ENCODE peak calls at places on chromosomes 5 and 9, in six cellular contexts. P is fibroblast of the aortic adventitia, T is HCT116, G is Panc1, W is Peyer's patch, O is fibroblast of pulmonary artery. E is an unnamed sample.

GRCh38 chr5:26388946-26389345 is 649.4 kb downstream of the CDH9 start:
- DNase-seq in W (no peak), T (no peak), O (no peak), P (no peak), G (no peak), E (no peak)

GRCh38 chr9:123438321-123438720 is 82.3 kb downstream of the CRB2 start:
- DNase-seq in T (no peak), O (peak), P (no peak), G (no peak), W (peak), E (no peak)

GRCh38 chr5:88660326-88660946 is 222.5 kb downstream of the MEF2C start:
- DNase-seq in O (no peak), G (no peak), T (peak), P (peak), W (no peak), E (no peak)

GRCh38 chr9:4301971-4302427 is 2.1 kb upstream of the GLIS3 start:
- DNase-seq in T (no peak), P (peak), W (peak), O (peak), G (no peak), E (peak)

GRCh38 chr5:172733179-172733973 is 37.6 kb downstream of the DUSP1 start:
- DNase-seq in P (peak), T (no peak), O (peak), G (no peak), W (peak), E (no peak)

GRCh38 chr5:121805931-121806330 is 45.8 kb upstream of the FTMT start:
- DNase-seq in W (no peak), P (no peak), T (no peak), O (no peak), G (no peak), E (no peak)

GRCh38 chr5:23204111-23204510 is 303.3 kb upstream of the PRDM9 start:
- DNase-seq in O (no peak), G (no peak), W (no peak), T (no peak), P (no peak), E (no peak)

GRCh38 chr5:32708949-32709348 is 2.2 kb upstream of the NPR3 start:
- DNase-seq in W (no peak), G (no peak), P (no peak), O (no peak), T (no peak), E (no peak)

GRCh38 chr5:58149345-58149744 is 310.5 kb downstream of the PLK2 start:
- DNase-seq in W (no peak), P (peak), O (no peak), G (no peak), T (no peak), E (no peak)

GRCh38 chr9:86557063-86557766 is 203.0 kb upstream of the TUT7 start:
- DNase-seq in T (no peak), O (peak), G (no peak), P (peak), W (no peak), E (no peak)

GRCh38 chr5:39906146-39906545 is 481.4 kb upstream of the DAB2 start:
- DNase-seq in P (peak), O (peak), W (no peak), G (no peak), T (no peak), E (no peak)

GRCh38 chr5:57185301-57185700 is 11.4 kb downstream of the GPBP1 start:
- DNase-seq in T (no peak), P (no peak), O (no peak), G (no peak), W (no peak), E (no peak)

GRCh38 chr9:134040831-134041648 is 15.8 kb downstream of the BRD3OS start:
- DNase-seq in T (no peak), W (no peak), O (no peak), P (peak), G (no peak), E (peak)

GRCh38 chr5:8906303-8906967 is 639.4 kb downstream of the SEMA5A start:
- DNase-seq in W (no peak), O (peak), G (no peak), P (no peak), T (no peak), E (no peak)

GRCh38 chr9:134987906-134988700 is 70.4 kb upstream of the FCN1 start:
- DNase-seq in T (no peak), O (no peak), W (no peak), P (no peak), G (no peak), E (no peak)

GRCh38 chr5:149323235-149324205 is 21.8 kb upstream of the GRPEL2 start:
- DNase-seq in W (no peak), P (peak), O (peak), T (no peak), G (no peak), E (no peak)

GRCh38 chr5:132427285-132428146 is 58.0 kb downstream of the SLC22A5 start:
- DNase-seq in T (no peak), O (no peak), P (no peak), W (peak), G (no peak), E (peak)

GRCh38 chr5:137887831-137888230 is 1.4 kb upstream of the PKD2L2 start:
- DNase-seq in P (peak), W (no peak), O (no peak), G (no peak), T (no peak), E (no peak)

GRCh38 chr9:93826905-93827544 is 128.1 kb downstream of the BARX1 start:
- DNase-seq in G (no peak), O (no peak), P (no peak), W (no peak), T (no peak), E (no peak)

GRCh38 chr9:118009585-118009984 is 305.4 kb downstream of the TLR4 start:
- DNase-seq in T (no peak), W (no peak), O (no peak), P (no peak), G (no peak), E (no peak)

GRCh38 chr5:53482717-53483638 is 2.5 kb downstream of the FST start:
- DNase-seq in O (peak), P (peak), T (no peak), W (peak), G (no peak), E (peak)

GRCh38 chr9:137168907-137169763 is 716 bp downstream of the LRRC26 start:
- DNase-seq in G (no peak), P (peak), W (no peak), T (peak), O (no peak), E (no peak)

GRCh38 chr5:19001054-19001453 is 986.9 kb downstream of the CDH18 start:
- DNase-seq in O (no peak), T (no peak), G (no peak), P (no peak), W (no peak), E (no peak)

GRCh38 chr5:107533946-107534876 is 136.5 kb downstream of the EFNA5 start:
- DNase-seq in T (no peak), P (no peak), W (no peak), O (no peak), G (no peak), E (no peak)

GRCh38 chr9:8895498-8896224 is 1096.1 kb upstream of the DMAC1 start:
- DNase-seq in G (no peak), T (no peak), P (peak), O (peak), W (no peak), E (no peak)

GRCh38 chr5:43193171-43193951 is 1.3 kb downstream of the NIM1K start:
- DNase-seq in T (peak), W (no peak), G (peak), O (peak), P (peak), E (no peak)

GRCh38 chr5:164341056-164341619 is 835.7 kb downstream of the MAT2B start:
- DNase-seq in T (no peak), P (peak), W (no peak), O (no peak), G (no peak), E (no peak)

GRCh38 chr5:108504974-108505373 is 123.1 kb upstream of the FBXL17 start:
- DNase-seq in T (no peak), G (no peak), P (no peak), O (no peak), W (no peak), E (no peak)

GRCh38 chr5:38554860-38555259 is 1.6 kb downstream of the LIFR start:
- DNase-seq in T (no peak), G (no peak), O (no peak), P (no peak), W (no peak), E (no peak)

GRCh38 chr9:16901589-16901988 is 31.1 kb upstream of the BNC2 start:
- DNase-seq in P (peak), O (peak), G (no peak), T (no peak), W (no peak), E (no peak)

GRCh38 chr5:96381526-96381925 is 51.5 kb downstream of the PCSK1 start:
- DNase-seq in T (no peak), P (no peak), G (no peak), W (no peak), O (no peak), E (no peak)

GRCh38 chr5:142065273-142065672 is 43.3 kb upstream of the NDFIP1 start:
- DNase-seq in W (no peak), G (no peak), T (no peak), P (no peak), O (peak), E (no peak)

GRCh38 chr5:93274291-93274690 is 306.7 kb downstream of the NR2F1-AS1 start:
- DNase-seq in W (no peak), P (peak), T (no peak), O (peak), G (no peak), E (no peak)

GRCh38 chr5:43362725-43363435 is 49.3 kb downstream of the CCL28 start:
- DNase-seq in O (no peak), P (no peak), G (no peak), W (no peak), T (no peak), E (no peak)

GRCh38 chr5:180171568-180172094 is 37.4 kb downstream of the RASGEF1C start:
- DNase-seq in G (no peak), T (no peak), O (no peak), P (no peak), W (no peak), E (no peak)
- H3K4me3 ChIP-seq in G (no peak), T (no peak), O (no peak), P (no peak), W (no peak), E (no peak)

DNA sequence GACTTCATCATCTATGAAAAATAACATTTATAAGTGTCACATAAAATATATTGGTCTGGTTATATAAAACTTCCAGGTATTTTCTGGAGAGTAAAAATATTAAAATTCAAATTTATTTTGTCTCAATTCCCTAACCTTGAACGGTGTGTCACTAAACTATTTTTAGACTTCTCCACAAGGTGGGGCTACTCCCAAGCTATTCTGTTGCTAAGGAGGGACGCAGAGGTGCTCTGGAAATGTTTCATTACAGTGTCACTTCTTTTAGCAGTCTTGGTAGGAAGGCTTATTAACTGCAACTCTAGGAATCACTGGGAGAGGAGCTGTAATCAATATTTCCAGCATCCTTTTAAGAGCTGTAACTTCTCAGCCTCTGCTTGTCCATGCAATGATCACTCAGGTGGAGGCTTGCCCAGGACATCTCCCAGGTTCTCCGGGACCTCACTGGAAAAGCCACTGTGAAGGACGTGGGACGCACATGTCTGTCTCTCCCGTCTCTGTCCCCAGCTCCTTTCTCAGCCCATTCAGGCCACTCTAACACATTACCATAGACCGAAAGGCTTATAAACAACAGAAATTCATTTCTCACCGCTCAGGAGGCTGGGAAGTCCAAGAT is 32.5 kb upstream of the DNAH5 start:
- DNase-seq in P (peak), W (no peak), O (peak), G (no peak), T (peak), E (no peak)
- TF ChIP-seq CTCF in P (peak), W (no peak), O (peak), G (peak), T (peak), E (peak)

GRCh38 chr9:92291577-92291976 is 1.9 kb downstream of the IARS1 start:
- DNase-seq in P (no peak), W (no peak), G (no peak), O (no peak), T (no peak), E (no peak)
- H3K4me3 ChIP-seq in P (peak), W (no peak), G (peak), O (peak), T (peak), E (no peak)

DNA sequence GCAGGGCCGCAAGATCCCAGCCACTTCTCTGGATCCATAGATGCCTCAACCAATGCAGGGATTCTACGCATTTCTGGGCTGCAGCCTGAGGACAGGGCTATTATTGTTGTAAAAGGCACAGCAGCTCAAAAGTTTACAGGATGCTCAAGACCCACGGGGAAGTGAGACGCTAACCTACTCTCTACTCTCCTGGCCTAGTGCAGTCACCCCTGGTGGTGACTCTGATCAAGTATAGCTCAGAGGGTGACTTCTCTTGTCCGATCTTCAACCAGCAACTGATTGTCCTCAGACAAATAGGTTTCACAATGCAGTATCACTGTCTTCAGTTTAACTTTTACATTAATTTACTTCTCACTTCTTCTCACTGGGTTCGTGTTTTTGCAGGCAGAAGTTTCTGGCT is 34.3 kb upstream of the ZNF354B start:
- DNase-seq in T (no peak), P (no peak), G (no peak), W (no peak), O (no peak), E (no peak)
- TF ChIP-seq CTCF in T (no peak), P (no peak), G (no peak), W (no peak), O (no peak), E (no peak)

GRCh38 chr9:110155744-110156143 is 52.2 kb downstream of the C9orf152 start:
- DNase-seq in T (no peak), G (no peak), W (no peak), O (no peak), P (no peak), E (no peak)
- H3K4me3 ChIP-seq in T (no peak), G (no peak), W (no peak), O (no peak), P (no peak), E (no peak)

GRCh38 chr5:112586596-112587062 is 151.1 kb upstream of the APC start:
- DNase-seq in O (no peak), T (no peak), W (no peak), P (no peak), G (no peak), E (no peak)

GRCh38 chr5:112581811-112582320 is 155.8 kb upstream of the APC start:
- DNase-seq in O (no peak), G (no peak), T (no peak), P (no peak), W (no peak), E (no peak)

GRCh38 chr5:112584781-112585180 is 152.9 kb upstream of the APC start:
- DNase-seq in P (no peak), T (no peak), O (no peak), W (no peak), G (no peak), E (no peak)

GRCh38 chr5:112579771-112580170 is 157.9 kb upstream of the APC start:
- DNase-seq in P (no peak), T (no peak), G (no peak), W (no peak), O (no peak), E (no peak)

GRCh38 chr5:112583166-112583565 is 154.5 kb upstream of the APC start:
- DNase-seq in O (no peak), W (no peak), T (no peak), P (no peak), G (no peak), E (no peak)
- TF ChIP-seq CTCF in O (no peak), W (no peak), T (no peak), P (no peak), G (no peak), E (no peak)

GRCh38 chr9:128391956-128392301 is 20.8 kb downstream of the URM1 start:
- DNase-seq in O (no peak), W (no peak), G (no peak), T (no peak), P (no peak), E (no peak)
- H3K4me3 ChIP-seq in O (no peak), W (no peak), G (no peak), T (no peak), P (no peak), E (no peak)

DNA sequence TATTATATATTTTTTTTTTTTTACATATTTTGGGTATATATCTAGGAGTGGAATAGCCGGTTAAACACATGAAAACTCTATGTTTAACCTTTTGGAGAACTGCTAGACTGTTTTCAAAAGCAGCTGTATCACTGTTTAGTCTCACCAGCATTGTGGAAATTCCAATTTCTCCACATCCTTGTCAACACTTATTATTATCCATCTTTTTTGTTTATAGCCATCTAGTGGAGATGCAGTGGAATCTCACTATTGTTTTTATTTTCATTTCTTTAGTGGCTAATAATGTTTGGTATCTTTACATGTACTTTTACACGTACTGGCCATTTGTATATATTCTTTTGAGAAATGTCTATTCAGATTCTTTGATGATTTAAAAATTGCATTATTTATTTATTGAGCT is 22.7 kb upstream of the CCDC180 start:
- DNase-seq in T (no peak), G (no peak), O (no peak), W (no peak), P (no peak), E (no peak)
- TF ChIP-seq CTCF in T (peak), G (no peak), O (no peak), W (no peak), P (peak), E (no peak)